ENCODE peak calls at places on chromosomes 13 and 19, in six cellular contexts. O is Right ventricle myocardium superior; K is right cardiac atrium; L is transverse colon; V is stimulated activated CD8-positive, alpha-beta memory T cell treated with anti-CD3 and anti-CD28 coated beads, Interleukin-4, amount 100 ng/mL, for 1 hour; R is astrocyte of the spinal cord. J is an unnamed sample.

GRCh38 chr19:40461669-40462221 is 3.8 kb downstream of the BLVRB start:
- DNase-seq in O (peak; percentile 74), K (peak; percentile 82), L (peak; percentile 43), V (no peak), R (no peak), J (no peak)

GRCh38 chr19:55578761-55579747 is 1.6 kb downstream of the ZNF579 start:
- DNase-seq in O (peak; percentile 39), K (peak; percentile 57), L (no peak), V (no peak), R (no peak), J (no peak)

GRCh38 chr13:75931116-75931515 is 295.0 kb downstream of the LMO7 start:
- DNase-seq in O (no peak), K (no peak), L (no peak), V (no peak), R (peak; percentile 52), J (no peak)

GRCh38 chr13:80276371-80277289 is 64.3 kb downstream of the SPRY2 start:
- DNase-seq in O (no peak), K (no peak), L (no peak), V (no peak), R (peak; percentile 23), J (peak; percentile 38)

GRCh38 chr13:65505941-65506340 is 1724.2 kb downstream of the PCDH9 start:
- DNase-seq in O (no peak), K (no peak), L (no peak), V (no peak), R (no peak), J (no peak)

GRCh38 chr13:27854606-27855005 is 62.3 kb downstream of the GSX1 start:
- DNase-seq in O (no peak), K (no peak), L (no peak), V (no peak), R (no peak), J (no peak)

GRCh38 chr19:6068711-6069110 is 41.6 kb downstream of the RFX2 start:
- DNase-seq in O (no peak), K (no peak), L (no peak), V (no peak), R (no peak), J (no peak)

GRCh38 chr19:13892885-13893284 is 13.0 kb downstream of the BRME1 start:
- DNase-seq in O (no peak), K (no peak), L (no peak), V (no peak), R (no peak), J (no peak)

GRCh38 chr19:10420444-10421239 is at the start of gene PDE4A:
- DNase-seq in O (no peak), K (no peak), L (no peak), V (no peak), R (no peak), J (no peak)

GRCh38 chr13:61252213-61252612 is 163.4 kb downstream of the PCDH20 start:
- DNase-seq in O (no peak), K (no peak), L (no peak), V (no peak), R (no peak), J (no peak)

GRCh38 chr19:681029-681626 is 4.9 kb downstream of the FSTL3 start:
- DNase-seq in O (peak; percentile 93), K (peak; percentile 95), L (peak; percentile 92), V (no peak), R (no peak), J (peak; percentile 90)

GRCh38 chr19:49347191-49347590 is 12.0 kb downstream of the CD37 start:
- DNase-seq in O (no peak), K (no peak), L (no peak), V (no peak), R (no peak), J (no peak)

GRCh38 chr13:100828226-100828625 is 153.6 kb upstream of the TMTC4 start:
- DNase-seq in O (no peak), K (no peak), L (no peak), V (no peak), R (no peak), J (no peak)

GRCh38 chr19:16457195-16457953 is 14.4 kb downstream of the EPS15L1 start:
- DNase-seq in O (peak; percentile 66), K (peak; percentile 74), L (no peak), V (no peak), R (no peak), J (peak; percentile 38)

GRCh38 chr19:40810160-40810559 is 11.2 kb downstream of the EGLN2 start:
- DNase-seq in O (no peak), K (peak; percentile 31), L (no peak), V (no peak), R (no peak), J (no peak)

GRCh38 chr13:45838171-45838745 is 13.3 kb downstream of the SIAH3 start:
- DNase-seq in O (no peak), K (no peak), L (no peak), V (no peak), R (no peak), J (no peak)

GRCh38 chr19:23758187-23759074 is at the start of gene ZNF681:
- DNase-seq in O (peak; percentile 93), K (peak; percentile 96), L (peak; percentile 91), V (peak; percentile 49), R (peak; percentile 91), J (peak; percentile 93)

GRCh38 chr19:1478934-1479707 is at the start of gene C19orf25:
- DNase-seq in O (peak; percentile 96), K (peak; percentile 98), L (peak; percentile 97), V (peak; percentile 71), R (peak; percentile 95), J (peak; percentile 95)

GRCh38 chr13:71754407-71754974 is 112.5 kb downstream of the DACH1 start:
- DNase-seq in O (no peak), K (peak; percentile 34), L (no peak), V (no peak), R (no peak), J (peak; percentile 8)

GRCh38 chr19:38614289-38614688 is 3.5 kb downstream of the MAP4K1 start:
- DNase-seq in O (no peak), K (no peak), L (no peak), V (no peak), R (no peak), J (no peak)

GRCh38 chr19:37905936-37906867 is at the start of gene WDR87:
- DNase-seq in O (no peak), K (no peak), L (peak; percentile 55), V (no peak), R (peak; percentile 21), J (no peak)

GRCh38 chr13:33838567-33839131 is 20.7 kb downstream of the RFC3 start:
- DNase-seq in O (no peak), K (no peak), L (no peak), V (no peak), R (no peak), J (no peak)

GRCh38 chr13:29702912-29703351 is 107.4 kb upstream of the SLC7A1 start:
- DNase-seq in O (peak; percentile 48), K (peak; percentile 64), L (no peak), V (no peak), R (peak; percentile 88), J (peak; percentile 39)

GRCh38 chr19:41707502-41707812 is 969 bp upstream of the CEACAM5 start:
- DNase-seq in O (no peak), K (no peak), L (peak; percentile 44), V (no peak), R (no peak), J (no peak)

GRCh38 chr13:66397133-66397532 is 833.0 kb downstream of the PCDH9 start:
- DNase-seq in O (no peak), K (no peak), L (no peak), V (no peak), R (no peak), J (no peak)

GRCh38 chr19:7850429-7850819 is 20.4 kb downstream of the EVI5L start:
- DNase-seq in O (no peak), K (peak; percentile 59), L (no peak), V (no peak), R (no peak), J (no peak)

GRCh38 chr19:662207-662961 is 630 bp downstream of the RNF126 start:
- DNase-seq in O (no peak), K (peak; percentile 75), L (peak; percentile 81), V (peak; percentile 44), R (peak; percentile 31), J (no peak)

GRCh38 chr19:58002384-58003152 is at the start of gene ZNF606:
- DNase-seq in O (peak; percentile 94), K (peak; percentile 96), L (peak; percentile 89), V (peak; percentile 59), R (peak; percentile 92), J (peak; percentile 89)

GRCh38 chr19:8110931-8111330 is 38.5 kb downstream of the FBN3 start:
- DNase-seq in O (no peak), K (no peak), L (no peak), V (no peak), R (no peak), J (no peak)

GRCh38 chr13:90680826-90681225 is 666.7 kb upstream of the MIR17HG start:
- DNase-seq in O (no peak), K (no peak), L (no peak), V (no peak), R (peak; percentile 34), J (no peak)

GRCh38 chr19:17296278-17296677 is 6.9 kb downstream of the ABHD8 start:
- DNase-seq in O (no peak), K (no peak), L (no peak), V (no peak), R (peak; percentile 24), J (no peak)

GRCh38 chr19:42315024-42315423 is 1.9 kb downstream of the TMEM145 start:
- DNase-seq in O (no peak), K (peak; percentile 20), L (no peak), V (no peak), R (no peak), J (no peak)

J was measured in heart right ventricle.